ENCODE peak calls at places on chromosomes 6 and 20, in ten cellular contexts. K is IMR-90; U is neural progenitor cell; H is PC-9; N is upper lobe of right lung; W is naive thymus-derived CD4-positive, alpha-beta T cell; G is dorsolateral prefrontal cortex; B is uterus; O is Peyer's patch; A is mesendoderm. E is an unnamed sample.

GRCh38 chr20:62316331-62317166 is 13.8 kb downstream of the ADRM1 start:
- DNase-seq in H (no peak), O (no peak), U (no peak), W (no peak), B (no peak), G (peak), K (no peak), A (no peak), N (no peak), E (no peak)

GRCh38 chr20:2657674-2658073 is 5.2 kb downstream of the NOP56 start:
- DNase-seq in A (no peak), G (no peak), O (no peak), B (no peak), W (no peak), N (no peak), U (no peak), K (no peak), H (no peak), E (no peak)

GRCh38 chr20:49541733-49542513 is 26.0 kb downstream of the PTGIS start:
- DNase-seq in O (peak), B (peak), G (peak), H (peak), A (peak), W (peak), N (peak), K (peak), U (peak), E (no peak)

GRCh38 chr20:54223285-54223684 is 15.4 kb downstream of the PFDN4 start:
- DNase-seq in W (no peak), K (no peak), U (no peak), H (peak), N (no peak), B (no peak), G (no peak), O (no peak), A (no peak), E (no peak)

GRCh38 chr20:36975085-36975829 is 23.7 kb upstream of the SAMHD1 start:
- DNase-seq in O (no peak), N (no peak), W (peak), B (no peak), A (no peak), K (no peak), U (no peak), G (no peak), H (no peak), E (no peak)

GRCh38 chr20:32062776-32063170 is 10.7 kb downstream of the HCK start:
- DNase-seq in W (no peak), H (no peak), U (no peak), G (peak), A (no peak), O (no peak), N (peak), B (no peak), K (no peak), E (no peak)

GRCh38 chr20:41734506-41734945 is 116.3 kb upstream of the CHD6 start:
- DNase-seq in K (peak), W (peak), U (peak), O (peak), B (no peak), G (no peak), A (peak), H (no peak), N (no peak), E (no peak)

GRCh38 chr6:54053893-54054391 is 57.3 kb upstream of the MLIP start:
- DNase-seq in G (no peak), U (no peak), K (peak), O (no peak), N (no peak), A (peak), W (no peak), B (no peak), H (peak), E (no peak)

GRCh38 chr20:6265204-6265904 is 142.5 kb upstream of the FERMT1 start:
- DNase-seq in W (no peak), A (peak), U (peak), B (no peak), O (no peak), G (no peak), N (no peak), K (peak), H (no peak), E (no peak)

GRCh38 chr6:118603372-118603771 is 48.0 kb downstream of the CEP85L start:
- DNase-seq in O (no peak), U (no peak), W (no peak), K (no peak), B (no peak), H (no peak), G (no peak), A (no peak), N (no peak), E (no peak)

GRCh38 chr6:107819976-107820551 is 4.0 kb downstream of the SCML4 start:
- DNase-seq in G (no peak), A (peak), H (no peak), K (peak), B (no peak), N (no peak), O (no peak), W (peak), U (peak), E (no peak)

GRCh38 chr6:90934081-90934480 is 347.2 kb upstream of the MAP3K7 start:
- DNase-seq in G (no peak), U (peak), A (peak), O (no peak), N (no peak), W (no peak), H (no peak), K (no peak), B (no peak), E (no peak)

GRCh38 chr20:32559753-32560380 is 25.3 kb downstream of the NOL4L start:
- DNase-seq in U (peak), W (no peak), O (no peak), G (no peak), H (no peak), N (no peak), B (no peak), A (no peak), K (no peak), E (no peak)

GRCh38 chr6:83086751-83087150 is 19.3 kb downstream of the DOP1A start:
- DNase-seq in B (no peak), A (no peak), O (no peak), K (no peak), G (no peak), N (no peak), U (no peak), H (no peak), W (no peak), E (no peak)

GRCh38 chr6:12750416-12750815 is 33.8 kb downstream of the PHACTR1 start:
- DNase-seq in A (no peak), U (peak), H (no peak), O (no peak), K (no peak), B (no peak), W (no peak), G (no peak), N (no peak), E (no peak)

GRCh38 chr6:105900120-105900937 is 185.8 kb upstream of the PRDM1 start:
- DNase-seq in H (no peak), B (no peak), A (peak), O (no peak), W (no peak), K (peak), U (no peak), G (no peak), N (no peak), E (no peak)

GRCh38 chr20:8194721-8195120 is 62.7 kb downstream of the PLCB1 start:
- DNase-seq in B (no peak), W (no peak), K (peak), H (no peak), G (no peak), U (no peak), A (no peak), O (no peak), N (no peak), E (no peak)

GRCh38 chr6:162442675-162443074 is 284.9 kb downstream of the PRKN start:
- DNase-seq in K (no peak), U (peak), N (no peak), H (no peak), W (no peak), A (peak), O (no peak), G (no peak), B (no peak), E (peak)

GRCh38 chr20:15848126-15848525 is 725.1 kb downstream of the KIF16B start:
- DNase-seq in N (no peak), G (no peak), W (no peak), K (no peak), B (no peak), U (no peak), H (no peak), A (no peak), O (no peak), E (no peak)

GRCh38 chr6:56795852-56796532 is 153.3 kb upstream of the DST start:
- DNase-seq in K (peak), N (no peak), W (no peak), U (no peak), A (no peak), O (no peak), G (no peak), H (no peak), B (no peak), E (no peak)

GRCh38 chr6:46104209-46104608 is 25.6 kb upstream of the ENPP4 start:
- DNase-seq in A (no peak), B (no peak), U (no peak), G (no peak), H (no peak), O (no peak), K (no peak), W (no peak), N (no peak), E (no peak)

GRCh38 chr6:107443904-107444267 is 15.5 kb downstream of the PDSS2 start:
- DNase-seq in H (no peak), N (no peak), W (no peak), A (no peak), U (no peak), B (no peak), G (no peak), K (no peak), O (no peak), E (no peak)

GRCh38 chr20:50704971-50705370 is 13.6 kb upstream of the RIPOR3 start:
- DNase-seq in G (no peak), K (peak), N (no peak), U (no peak), H (no peak), W (no peak), O (no peak), B (no peak), A (no peak), E (no peak)

GRCh38 chr6:14037402-14038277 is 79.9 kb upstream of the CD83 start:
- DNase-seq in B (no peak), N (no peak), W (no peak), U (no peak), O (no peak), K (peak), A (no peak), G (no peak), H (no peak), E (no peak)

GRCh38 chr6:33197431-33198048 is 2.9 kb downstream of the RXRB start:
- DNase-seq in O (peak), H (no peak), N (peak), B (no peak), A (peak), W (peak), K (peak), U (peak), G (no peak), E (no peak)

GRCh38 chr6:16948376-16948775 is 153.5 kb upstream of the STMND1 start:
- DNase-seq in N (no peak), W (no peak), H (no peak), A (no peak), K (peak), O (no peak), B (no peak), U (no peak), G (no peak), E (no peak)

GRCh38 chr6:16949696-16950095 is 152.2 kb upstream of the STMND1 start:
- DNase-seq in B (no peak), W (no peak), U (no peak), H (no peak), N (no peak), A (no peak), K (no peak), O (no peak), G (no peak), E (no peak)

GRCh38 chr6:16950311-16950710 is 151.5 kb upstream of the STMND1 start:
- DNase-seq in H (no peak), W (no peak), N (no peak), U (no peak), K (no peak), G (no peak), A (no peak), B (no peak), O (no peak), E (no peak)

GRCh38 chr6:16944601-16945000 is 157.2 kb upstream of the STMND1 start:
- DNase-seq in U (no peak), B (no peak), K (no peak), H (no peak), A (no peak), O (no peak), G (no peak), W (no peak), N (no peak), E (no peak)

GRCh38 chr6:16947461-16948159 is 154.2 kb upstream of the STMND1 start:
- DNase-seq in O (no peak), W (no peak), G (no peak), N (no peak), A (peak), K (peak), B (peak), U (peak), H (peak), E (no peak)
- H3K27ac ChIP-seq in O (no peak), W (no peak), G (no peak), N (peak), A (no peak), K (peak), B (no peak), U (no peak), H (peak), E (no peak)

DNA sequence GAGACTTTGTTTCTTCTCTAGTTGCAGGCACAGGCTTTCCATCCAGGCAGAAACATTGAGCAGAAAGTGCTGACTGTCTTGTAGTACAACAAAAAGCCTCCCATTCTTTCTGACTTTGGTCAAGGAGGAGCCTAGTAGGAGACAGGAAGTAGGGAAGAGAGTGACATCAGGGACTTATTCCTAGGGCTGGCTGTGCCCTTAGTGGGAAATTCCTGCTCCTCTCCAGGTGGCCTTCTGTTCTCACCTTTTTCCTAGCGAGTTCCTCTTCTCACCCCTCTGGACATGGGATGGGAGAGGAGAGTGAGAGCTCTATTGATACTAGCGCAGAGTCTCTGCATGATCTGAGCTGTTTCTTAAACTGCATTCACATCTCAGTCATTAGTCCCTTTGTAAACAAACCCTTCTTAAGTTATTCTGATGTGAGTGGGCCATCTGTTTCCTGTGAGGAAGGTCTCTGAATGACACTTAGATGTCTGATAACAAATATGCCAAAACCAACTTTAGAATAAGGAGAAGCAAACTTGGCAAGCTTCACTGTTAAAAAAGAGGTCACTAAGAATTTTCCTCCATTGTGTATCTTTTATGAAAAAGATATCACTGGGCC is 455.0 kb downstream of the GJA1 start:
- DNase-seq in B (no peak), U (peak), A (peak), H (no peak), K (no peak), W (no peak), O (no peak), N (no peak), G (no peak), E (no peak)
- H3K27ac ChIP-seq in B (no peak), U (peak), A (peak), H (no peak), K (no peak), W (no peak), O (no peak), N (no peak), G (no peak), E (no peak)

GRCh38 chr6:166692723-166693302 is 65.8 kb upstream of the RPS6KA2 start:
- DNase-seq in H (no peak), O (no peak), W (no peak), N (peak), B (no peak), K (no peak), G (no peak), U (no peak), A (no peak), E (no peak)

GRCh38 chr6:166691741-166692140 is 64.7 kb upstream of the RPS6KA2 start:
- DNase-seq in W (no peak), G (no peak), B (peak), H (no peak), U (no peak), A (no peak), K (no peak), N (no peak), O (no peak), E (no peak)

GRCh38 chr6:166693880-166694279 is 66.8 kb upstream of the RPS6KA2 start:
- DNase-seq in A (no peak), G (no peak), U (no peak), W (no peak), N (peak), K (no peak), B (no peak), O (no peak), H (no peak), E (no peak)

GRCh38 chr6:166688901-166689300 is 61.9 kb upstream of the RPS6KA2 start:
- DNase-seq in N (peak), B (no peak), W (no peak), H (no peak), U (no peak), A (no peak), K (no peak), O (no peak), G (no peak), E (no peak)

DNA sequence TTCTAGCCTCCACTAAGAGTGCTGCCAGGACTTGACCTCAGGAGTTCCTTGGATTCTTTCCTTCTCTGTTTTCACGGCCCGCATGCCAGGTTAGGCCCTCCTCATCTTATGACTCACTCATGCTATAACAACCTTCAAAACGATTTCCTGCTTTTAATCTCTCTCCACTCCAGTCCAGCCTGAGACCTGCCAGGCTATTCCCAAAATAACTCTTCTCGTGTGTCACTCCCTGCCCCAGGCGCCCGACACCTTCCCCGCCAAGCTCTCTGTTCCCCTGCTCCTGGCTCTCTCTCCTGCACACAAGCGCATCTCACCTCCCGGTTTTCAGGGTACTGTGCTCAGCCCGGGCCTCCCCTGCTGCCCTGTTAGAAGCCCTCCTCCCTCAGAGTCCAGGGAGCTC is 64.1 kb upstream of the RPS6KA2 start:
- DNase-seq in U (no peak), N (peak), H (peak), G (no peak), K (peak), W (no peak), B (peak), A (peak), O (no peak), E (no peak)
- H3K27ac ChIP-seq in U (no peak), N (no peak), H (no peak), G (no peak), K (no peak), W (no peak), B (peak), A (no peak), O (no peak), E (no peak)

GRCh38 chr6:109453594-109454482 is 1.7 kb downstream of the MICAL1 start:
- DNase-seq in A (no peak), G (no peak), N (no peak), U (no peak), O (peak), B (peak), K (no peak), H (no peak), W (no peak), E (no peak)

GRCh38 chr6:109450801-109451200 is 4.8 kb downstream of the MICAL1 start:
- DNase-seq in O (no peak), H (no peak), B (no peak), W (no peak), A (no peak), K (no peak), U (no peak), G (no peak), N (no peak), E (no peak)

GRCh38 chr6:109451376-109451775 is 4.2 kb downstream of the MICAL1 start:
- DNase-seq in N (no peak), K (no peak), A (no peak), O (no peak), B (no peak), U (no peak), W (no peak), G (no peak), H (no peak), E (no peak)

GRCh38 chr6:109453156-109453555 is 2.4 kb downstream of the MICAL1 start:
- DNase-seq in O (no peak), W (no peak), B (no peak), K (no peak), A (no peak), N (no peak), H (no peak), U (no peak), G (no peak), E (no peak)

GRCh38 chr6:109452181-109452580 is 3.4 kb downstream of the MICAL1 start:
- DNase-seq in K (no peak), A (no peak), O (no peak), U (no peak), G (no peak), H (no peak), B (no peak), N (no peak), W (no peak), E (no peak)
- H3K27ac ChIP-seq in K (no peak), A (no peak), O (no peak), U (no peak), G (no peak), H (no peak), B (no peak), N (no peak), W (no peak), E (no peak)

E was measured in caudate nucleus.